ENCODE peak calls at places on chromosomes 11 and 22, in seven cellular contexts. X is breast epithelium, I is tibial nerve, E is uterus, A is body of pancreas, N is IMR-90, K is right lobe of liver. C is an unnamed sample.

GRCh38 chr22:41550952-41551491 is 6.8 kb upstream of the POLR3H start:
- DNase-seq in I (no peak), K (no peak), X (no peak), N (no peak), E (no peak), A (no peak), C (no peak)

GRCh38 chr11:72439455-72439854 is 5.1 kb upstream of the CLPB start:
- DNase-seq in A (no peak), N (peak), E (no peak), K (no peak), X (no peak), I (peak), C (no peak)

GRCh38 chr11:21180194-21180593 is 510.8 kb downstream of the NELL1 start:
- DNase-seq in E (no peak), K (no peak), N (no peak), X (no peak), A (no peak), I (no peak), C (no peak)

GRCh38 chr11:2860636-2861035 is 24.9 kb downstream of the CDKN1C start:
- DNase-seq in A (no peak), X (no peak), E (no peak), N (peak), I (no peak), K (peak), C (no peak)

GRCh38 chr22:46791201-46791731 is 28.8 kb downstream of the TBC1D22A start:
- DNase-seq in I (peak), K (no peak), N (peak), E (peak), A (peak), X (no peak), C (no peak)

GRCh38 chr22:21762712-21763581 is 27.4 kb upstream of the YPEL1 start:
- DNase-seq in A (no peak), X (no peak), I (no peak), K (no peak), N (no peak), E (no peak), C (no peak)

GRCh38 chr11:128585498-128586238 is 1.7 kb downstream of the ETS1 start:
- DNase-seq in K (no peak), X (no peak), I (no peak), A (no peak), N (no peak), E (no peak), C (no peak)

GRCh38 chr11:8231979-8232378 is 31.7 kb downstream of the LMO1 start:
- DNase-seq in X (no peak), I (no peak), N (no peak), E (no peak), A (no peak), K (no peak), C (no peak)

GRCh38 chr11:98772799-98773198 is 247.9 kb upstream of the CNTN5 start:
- DNase-seq in E (no peak), I (no peak), A (no peak), K (no peak), N (no peak), X (no peak), C (no peak)

GRCh38 chr22:46963672-46964545 is 201.5 kb downstream of the TBC1D22A start:
- DNase-seq in K (no peak), I (no peak), N (no peak), E (no peak), X (no peak), A (no peak), C (no peak)

DNA sequence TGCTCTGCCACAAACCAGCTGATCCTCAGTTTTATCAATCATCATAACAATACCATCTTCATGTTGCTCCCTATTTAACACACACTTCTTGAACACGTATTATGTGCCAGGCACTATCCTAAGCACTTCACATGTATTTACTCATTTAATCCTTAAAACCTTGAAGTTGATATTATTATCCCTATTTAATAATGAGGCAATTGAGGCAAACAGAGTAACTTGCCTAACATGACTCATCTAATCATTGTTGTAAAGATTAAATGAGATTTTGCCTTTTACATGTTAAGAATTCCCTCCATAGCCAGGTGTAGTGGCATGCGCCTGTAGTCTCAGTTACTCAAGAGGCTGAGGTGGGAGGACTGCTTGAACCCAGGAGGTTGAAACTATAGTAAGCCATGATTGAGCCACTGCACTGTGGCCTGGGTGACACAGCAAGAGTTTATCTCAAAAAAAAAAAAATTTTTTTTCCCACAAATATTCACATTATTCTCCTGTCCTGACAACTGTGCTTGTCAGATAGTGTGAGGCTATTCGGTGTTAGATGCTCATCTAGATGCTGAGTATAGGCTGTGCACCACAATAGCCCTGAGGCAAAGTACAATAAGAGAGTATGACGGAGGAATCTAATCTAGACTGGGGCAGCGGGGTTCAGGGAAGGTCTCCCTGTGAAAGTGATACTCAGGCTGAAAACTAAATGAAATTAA is 13.4 kb downstream of the CKAP5 start:
- DNase-seq in X (no peak), E (no peak), A (no peak), N (no peak), K (no peak), I (no peak), C (no peak)
- H3K27ac ChIP-seq in X (no peak), E (no peak), A (no peak), N (no peak), K (no peak), I (no peak), C (no peak)

GRCh38 chr11:9697766-9698165 is 33.9 kb downstream of the SWAP70 start:
- DNase-seq in I (no peak), E (no peak), N (no peak), X (no peak), K (no peak), A (no peak), C (no peak)

GRCh38 chr11:9691865-9692264 is 28.0 kb downstream of the SWAP70 start:
- DNase-seq in X (no peak), I (no peak), A (no peak), E (no peak), K (no peak), N (peak), C (no peak)

GRCh38 chr11:9689721-9690120 is 25.8 kb downstream of the SWAP70 start:
- DNase-seq in E (no peak), N (no peak), A (no peak), K (no peak), I (no peak), X (no peak), C (no peak)

GRCh38 chr11:9692696-9693095 is 28.8 kb downstream of the SWAP70 start:
- DNase-seq in X (no peak), A (no peak), K (no peak), N (no peak), E (no peak), I (no peak), C (no peak)

GRCh38 chr11:9693801-9694553 is 30.1 kb downstream of the SWAP70 start:
- DNase-seq in I (no peak), N (no peak), A (no peak), X (no peak), E (no peak), K (no peak), C (no peak)
- TF ChIP-seq CTCF in I (no peak), N (no peak), A (no peak), X (no peak), E (no peak), K (no peak), C (no peak)

GRCh38 chr22:39317084-39317755 is 2.2 kb downstream of the RPL3 start:
- DNase-seq in N (no peak), E (no peak), X (no peak), I (no peak), K (no peak), A (peak), C (no peak)
- TF ChIP-seq POLR2A in N (no peak), E (no peak), X (no peak), I (no peak), K (no peak), A (no peak), C (no peak)

GRCh38 chr11:44305643-44306468 is 4.1 kb downstream of the ALX4 start:
- DNase-seq in E (no peak), X (no peak), A (peak), K (peak), I (no peak), N (no peak), C (no peak)
- H3K27ac ChIP-seq in E (no peak), X (peak), A (no peak), K (no peak), I (no peak), N (no peak), C (no peak)